ENCODE peak calls at places on chromosome 17, in eight cellular contexts. N, B, Q, J, S, T, Y and K are unnamed samples. For H3K36me3, the result is how much of the 10 kb centered on the place peaks cover.

GRCh38 chr17:50213026-50214015 is 11.9 kb upstream of the COL1A1 start:
- DNase-seq in N (no peak), B (peak), Q (no peak), J (no peak), S (peak), T (no peak), Y (no peak), K (peak)

GRCh38 chr17:17126131-17127110 is 79.7 kb downstream of the PLD6 start:
- DNase-seq in N (no peak), B (no peak), Q (no peak), J (no peak), S (no peak), T (no peak), Y (no peak), K (no peak)

GRCh38 chr17:33647976-33648375 is 354.9 kb upstream of the ASIC2 start:
- DNase-seq in N (no peak), B (peak), Q (no peak), J (peak), S (peak), T (no peak), Y (no peak), K (no peak)

GRCh38 chr17:80860703-80861359 is 130.8 kb upstream of the CHMP6 start:
- DNase-seq in N (no peak), B (no peak), Q (no peak), J (no peak), S (no peak), T (no peak), Y (no peak), K (no peak)

GRCh38 chr17:67487506-67487905 is 110.4 kb downstream of the PITPNC1 start:
- DNase-seq in N (no peak), B (peak), Q (no peak), J (no peak), S (no peak), T (no peak), Y (no peak), K (no peak)

GRCh38 chr17:49990921-49991320 is 4.1 kb downstream of the DLX3 start:
- DNase-seq in N (no peak), B (no peak), Q (no peak), J (no peak), S (no peak), T (no peak), Y (no peak), K (no peak)

GRCh38 chr17:933168-934083 is 46.1 kb downstream of the NXN start:
- DNase-seq in N (peak), B (peak), Q (no peak), J (peak), S (no peak), T (no peak), Y (peak), K (no peak)

GRCh38 chr17:43851744-43852143 is 4.8 kb downstream of the CD300LG start:
- DNase-seq in N (no peak), B (no peak), Q (no peak), J (no peak), S (no peak), T (no peak), Y (no peak), K (no peak)

GRCh38 chr17:81867952-81868673 is 3.0 kb downstream of the ARHGDIA start:
- DNase-seq in N (no peak), B (no peak), Q (no peak), J (no peak), S (peak), T (no peak), Y (peak), K (no peak)

GRCh38 chr17:59762022-59762825 is 54.8 kb downstream of the VMP1 start:
- DNase-seq in N (peak), B (peak), Q (no peak), J (peak), S (no peak), T (no peak), Y (peak), K (no peak)

GRCh38 chr17:371583-371982 is 19.0 kb upstream of the RPH3AL start:
- DNase-seq in N (no peak), B (no peak), Q (no peak), J (no peak), S (no peak), T (no peak), Y (no peak), K (no peak)

GRCh38 chr17:31702040-31702439 is 157.0 kb downstream of the COPRS start:
- DNase-seq in N (no peak), B (no peak), Q (no peak), J (no peak), S (no peak), T (no peak), Y (no peak), K (no peak)
- H3K36me3 ChIP-seq in N (under half), B (under half), Q (under half), J (under half), S (under half), T (under half), Y (under half), K (under half)

DNA sequence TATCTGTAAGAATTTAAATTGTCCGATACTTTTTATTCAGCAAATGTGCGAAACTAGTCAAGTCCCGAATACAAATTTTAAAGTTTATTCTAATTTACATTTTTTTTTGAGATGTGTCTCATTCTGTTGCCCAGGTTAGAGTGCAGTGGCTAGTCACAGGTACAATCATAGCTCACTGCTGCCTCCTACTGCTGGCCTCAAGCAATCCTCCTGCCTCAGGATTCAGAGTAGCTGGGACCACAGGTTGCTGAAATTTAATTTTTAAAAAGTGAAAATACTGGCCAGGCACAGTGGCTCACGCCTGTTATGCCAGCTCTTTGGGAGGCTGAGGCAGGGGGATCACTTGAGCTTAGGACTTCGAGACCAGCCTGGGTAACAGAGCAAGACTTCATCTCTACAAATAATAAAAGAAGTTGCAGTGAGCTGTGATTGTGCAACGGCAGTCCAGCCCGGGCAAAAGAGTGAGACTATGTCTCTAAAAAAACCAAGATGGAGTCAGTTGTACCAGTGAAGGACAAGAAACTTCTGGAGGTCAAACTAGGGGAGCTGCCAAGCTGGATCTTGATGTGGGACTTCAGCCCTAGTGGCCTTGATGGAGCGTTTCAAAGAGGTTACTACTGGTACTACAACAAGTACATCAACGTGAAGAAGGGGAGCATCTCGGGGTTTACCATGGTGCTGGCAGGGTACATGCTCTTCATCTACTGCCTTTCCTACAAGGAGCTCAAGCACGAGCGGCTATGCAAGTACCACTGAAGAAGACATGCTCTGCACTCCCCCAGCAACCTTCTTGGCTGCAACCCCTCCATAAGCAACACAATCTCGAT is 5.6 kb downstream of the POLG2 start:
- DNase-seq in N (peak), B (peak), Q (no peak), J (no peak), S (peak), T (no peak), Y (peak), K (peak)
- H3K36me3 ChIP-seq in N (under half), B (under half), Q (under half), J (under half), S (half or more), T (half or more), Y (under half), K (under half)

DNA sequence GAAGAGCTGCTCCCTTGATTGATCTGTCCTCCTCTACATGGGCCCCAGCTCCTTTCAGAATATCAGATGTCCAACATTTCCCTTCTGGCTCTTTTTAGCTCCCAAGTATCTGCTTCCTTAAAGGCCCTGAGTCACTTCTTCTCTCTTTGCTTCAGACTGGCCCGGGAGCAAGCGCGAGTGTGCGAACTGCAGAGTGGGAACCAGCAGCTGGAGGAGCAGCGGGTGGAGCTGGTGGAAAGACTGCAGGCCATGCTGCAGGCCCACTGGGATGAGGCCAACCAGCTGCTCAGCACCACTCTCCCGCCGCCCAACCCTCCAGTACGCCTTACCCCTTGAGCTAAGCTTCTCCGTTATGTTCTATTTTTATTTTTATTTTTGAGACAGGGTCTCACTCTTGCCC is 12.3 kb downstream of the CNTROB start:
- DNase-seq in N (no peak), B (no peak), Q (no peak), J (no peak), S (no peak), T (no peak), Y (no peak), K (no peak)
- H3K36me3 ChIP-seq in N (under half), B (half or more), Q (half or more), J (under half), S (half or more), T (half or more), Y (half or more), K (under half)

GRCh38 chr17:72602517-72603345 is 481.9 kb downstream of the SOX9 start:
- DNase-seq in N (no peak), B (peak), Q (no peak), J (peak), S (peak), T (no peak), Y (peak), K (no peak)

GRCh38 chr17:72606656-72607055 is 485.8 kb downstream of the SLC39A11 start:
- DNase-seq in N (no peak), B (no peak), Q (no peak), J (no peak), S (no peak), T (no peak), Y (no peak), K (no peak)

GRCh38 chr17:72605543-72605942 is 484.7 kb downstream of the SOX9 start:
- DNase-seq in N (no peak), B (no peak), Q (no peak), J (no peak), S (no peak), T (no peak), Y (no peak), K (no peak)

GRCh38 chr17:72603346-72604242 is 482.8 kb downstream of the SOX9 start:
- DNase-seq in N (no peak), B (peak), Q (no peak), J (peak), S (no peak), T (no peak), Y (peak), K (no peak)

GRCh38 chr17:72604518-72604917 is 483.7 kb downstream of the SOX9 start:
- DNase-seq in N (no peak), B (no peak), Q (no peak), J (no peak), S (no peak), T (no peak), Y (no peak), K (no peak)
- H3K36me3 ChIP-seq in N (under half), B (under half), Q (under half), J (under half), S (under half), T (under half), Y (under half), K (under half)

DNA sequence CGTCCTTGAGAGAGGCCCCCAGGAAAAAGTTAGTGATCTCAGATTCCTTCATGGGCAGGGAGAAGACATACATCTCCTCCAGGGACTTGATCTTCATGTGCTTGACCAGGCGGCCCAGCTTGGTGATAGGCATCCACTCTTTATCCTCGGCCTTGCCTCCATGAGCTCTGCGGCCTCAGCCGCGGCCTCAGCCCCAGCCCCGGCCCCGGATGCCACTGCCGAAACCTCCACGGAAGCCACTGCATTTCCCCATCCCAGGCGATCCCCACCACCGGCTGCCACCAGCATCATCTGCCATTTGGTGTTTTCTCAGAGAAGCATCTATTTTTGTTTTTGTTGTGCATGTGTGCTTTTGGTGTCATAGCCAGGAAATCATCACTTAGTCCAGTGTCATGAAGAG is 16.7 kb upstream of the DHRS11 start:
- DNase-seq in N (no peak), B (no peak), Q (no peak), J (no peak), S (no peak), T (no peak), Y (no peak), K (no peak)
- H3K36me3 ChIP-seq in N (under half), B (under half), Q (half or more), J (under half), S (half or more), T (half or more), Y (half or more), K (under half)

GRCh38 chr17:44925731-44926697 is 10.7 kb upstream of the GFAP start:
- DNase-seq in N (no peak), B (no peak), Q (no peak), J (no peak), S (no peak), T (no peak), Y (no peak), K (peak)
- H3K36me3 ChIP-seq in N (under half), B (under half), Q (half or more), J (under half), S (half or more), T (under half), Y (under half), K (under half)

GRCh38 chr17:61618950-61619349 is 27.9 kb upstream of the NACA2 start:
- DNase-seq in N (no peak), B (no peak), Q (no peak), J (no peak), S (no peak), T (no peak), Y (no peak), K (no peak)

GRCh38 chr17:61619493-61619892 is 28.5 kb upstream of the NACA2 start:
- DNase-seq in N (no peak), B (no peak), Q (no peak), J (no peak), S (peak), T (no peak), Y (no peak), K (no peak)

GRCh38 chr17:61617261-61617660 is 26.2 kb upstream of the NACA2 start:
- DNase-seq in N (no peak), B (peak), Q (no peak), J (no peak), S (no peak), T (no peak), Y (peak), K (no peak)

GRCh38 chr17:61621317-61621716 is 30.3 kb upstream of the NACA2 start:
- DNase-seq in N (no peak), B (no peak), Q (no peak), J (no peak), S (no peak), T (no peak), Y (no peak), K (no peak)

GRCh38 chr17:61619953-61620352 is 28.9 kb upstream of the NACA2 start:
- DNase-seq in N (no peak), B (no peak), Q (no peak), J (no peak), S (no peak), T (no peak), Y (no peak), K (no peak)
- H3K36me3 ChIP-seq in N (under half), B (under half), Q (under half), J (under half), S (under half), T (under half), Y (under half), K (under half)